ENCODE peak calls at places on chromosomes 5 and 9, in nine cellular contexts. D is esophagus squamous epithelium; L is NB4; O is naive thymus-derived CD4-positive, alpha-beta T cell; F is brain microvascular endothelial cell; K is neural progenitor cell; G is choroid plexus epithelial cell; W is tibial nerve; P is MM.1S. V is an unnamed sample.

GRCh38 chr9:134384811-134385479 is 58.7 kb downstream of the RXRA start:
- DNase-seq in D (no peak), L (peak), O (no peak), F (no peak), K (peak), G (no peak), W (no peak), P (no peak), V (no peak)

GRCh38 chr5:39650234-39650816 is 225.5 kb upstream of the DAB2 start:
- DNase-seq in D (no peak), L (no peak), O (no peak), F (peak), K (no peak), G (peak), W (no peak), P (no peak), V (peak)

GRCh38 chr5:172565455-172565854 is 75.6 kb upstream of the NEURL1B start:
- DNase-seq in D (no peak), L (no peak), O (no peak), F (no peak), K (no peak), G (peak), W (no peak), P (no peak), V (no peak)

GRCh38 chr9:98118640-98119601 is at the start of gene TRIM14:
- DNase-seq in D (no peak), L (peak), O (peak), F (peak), K (peak), G (peak), W (peak), P (peak), V (peak)

GRCh38 chr5:66339896-66340295 is 195.8 kb downstream of the SREK1 start:
- DNase-seq in D (no peak), L (no peak), O (no peak), F (no peak), K (no peak), G (no peak), W (no peak), P (no peak), V (peak)

GRCh38 chr9:97889941-97890557 is 32.3 kb downstream of the TRMO start:
- DNase-seq in D (no peak), L (peak), O (peak), F (no peak), K (peak), G (peak), W (no peak), P (peak), V (no peak)

GRCh38 chr9:132519033-132519432 is 63.4 kb upstream of the BARHL1 start:
- DNase-seq in D (no peak), L (no peak), O (no peak), F (no peak), K (no peak), G (no peak), W (no peak), P (no peak), V (no peak)

GRCh38 chr5:94968507-94969095 is 316.3 kb downstream of the MCTP1 start:
- DNase-seq in D (no peak), L (peak), O (peak), F (peak), K (peak), G (peak), W (no peak), P (peak), V (peak)

GRCh38 chr5:124746916-124747769 is 704 bp upstream of the ZNF608 start:
- DNase-seq in D (peak), L (no peak), O (no peak), F (peak), K (peak), G (peak), W (peak), P (peak), V (peak)

GRCh38 chr9:37976714-37977477 is 73.0 kb upstream of the SLC25A51 start:
- DNase-seq in D (no peak), L (no peak), O (no peak), F (peak), K (no peak), G (peak), W (no peak), P (no peak), V (peak)

GRCh38 chr9:137083418-137084004 is 3.3 kb upstream of the MAN1B1 start:
- DNase-seq in D (no peak), L (peak), O (no peak), F (peak), K (peak), G (peak), W (no peak), P (no peak), V (peak)

GRCh38 chr9:134875376-134875775 is 5.2 kb upstream of the FCN2 start:
- DNase-seq in D (no peak), L (peak), O (no peak), F (no peak), K (no peak), G (no peak), W (no peak), P (no peak), V (no peak)

GRCh38 chr9:123825337-123825736 is 104.6 kb downstream of the DENND1A start:
- DNase-seq in D (no peak), L (no peak), O (no peak), F (peak), K (peak), G (peak), W (no peak), P (no peak), V (peak)

GRCh38 chr5:116763987-116764866 is 189.6 kb upstream of the SEMA6A start:
- DNase-seq in D (no peak), L (peak), O (no peak), F (peak), K (no peak), G (peak), W (no peak), P (peak), V (no peak)

GRCh38 chr5:67795781-67796477 is 419.6 kb upstream of the PIK3R1 start:
- DNase-seq in D (no peak), L (no peak), O (no peak), F (peak), K (no peak), G (peak), W (no peak), P (no peak), V (no peak)

GRCh38 chr5:74149395-74149794 is 491.1 kb downstream of the ENC1 start:
- DNase-seq in D (no peak), L (peak), O (no peak), F (peak), K (no peak), G (peak), W (no peak), P (no peak), V (peak)

GRCh38 chr5:90530736-90531487 is 1.5 kb upstream of the LYSMD3 start:
- DNase-seq in D (no peak), L (no peak), O (no peak), F (no peak), K (no peak), G (no peak), W (no peak), P (no peak), V (no peak)

GRCh38 chr5:82274343-82275266 is 3.5 kb downstream of the RPS23 start:
- DNase-seq in D (no peak), L (peak), O (no peak), F (no peak), K (no peak), G (no peak), W (no peak), P (no peak), V (no peak)

GRCh38 chr5:68426609-68427008 is 211.1 kb downstream of the PIK3R1 start:
- DNase-seq in D (no peak), L (no peak), O (no peak), F (no peak), K (no peak), G (no peak), W (no peak), P (no peak), V (no peak)

GRCh38 chr5:139958749-139959148 is 84.3 kb downstream of the NRG2 start:
- DNase-seq in D (no peak), L (peak), O (no peak), F (no peak), K (no peak), G (no peak), W (no peak), P (no peak), V (no peak)

GRCh38 chr9:133770076-133770777 is 32.1 kb upstream of the SARDH start:
- DNase-seq in D (no peak), L (no peak), O (no peak), F (no peak), K (no peak), G (no peak), W (no peak), P (no peak), V (no peak)

GRCh38 chr9:19030899-19031298 is 2.1 kb downstream of the SAXO1 start:
- DNase-seq in D (no peak), L (no peak), O (no peak), F (no peak), K (no peak), G (peak), W (no peak), P (no peak), V (no peak)

GRCh38 chr9:115157245-115157674 is 39.3 kb upstream of the TNC start:
- DNase-seq in D (no peak), L (no peak), O (no peak), F (peak), K (no peak), G (peak), W (no peak), P (no peak), V (peak)

GRCh38 chr5:54834121-54834842 is 151.1 kb downstream of the ESM1 start:
- DNase-seq in D (no peak), L (no peak), O (no peak), F (no peak), K (no peak), G (no peak), W (no peak), P (no peak), V (peak)

GRCh38 chr9:132694144-132694543 is 23.9 kb downstream of the GTF3C4 start:
- DNase-seq in D (no peak), L (peak), O (peak), F (peak), K (peak), G (peak), W (no peak), P (no peak), V (peak)

GRCh38 chr9:33923998-33924701 is 107.2 kb downstream of the UBE2R2 start:
- DNase-seq in D (no peak), L (no peak), O (no peak), F (no peak), K (no peak), G (no peak), W (no peak), P (no peak), V (no peak)

GRCh38 chr9:100455470-100455869 is 17.5 kb upstream of the TMEFF1 start:
- DNase-seq in D (no peak), L (no peak), O (no peak), F (no peak), K (no peak), G (peak), W (no peak), P (no peak), V (peak)

GRCh38 chr9:15142903-15143534 is 164.0 kb downstream of the TTC39B start:
- DNase-seq in D (no peak), L (peak), O (peak), F (peak), K (peak), G (peak), W (no peak), P (peak), V (peak)

GRCh38 chr9:3912817-3913216 is 387.0 kb upstream of the RFX3 start:
- DNase-seq in D (no peak), L (no peak), O (no peak), F (peak), K (peak), G (peak), W (no peak), P (no peak), V (peak)

GRCh38 chr9:37364136-37364535 is 58.4 kb upstream of the GRHPR start:
- DNase-seq in D (no peak), L (no peak), O (no peak), F (no peak), K (no peak), G (no peak), W (no peak), P (no peak), V (no peak)

GRCh38 chr9:101409079-101409477 is 10.4 kb downstream of the ZNF189 start:
- DNase-seq in D (no peak), L (no peak), O (no peak), F (no peak), K (no peak), G (no peak), W (no peak), P (no peak), V (no peak)

GRCh38 chr5:95901676-95902646 is 59.7 kb downstream of the ELL2 start:
- DNase-seq in D (no peak), L (peak), O (no peak), F (peak), K (no peak), G (peak), W (no peak), P (no peak), V (peak)

GRCh38 chr5:50967388-50968039 is 301.1 kb downstream of the PARP8 start:
- DNase-seq in D (no peak), L (no peak), O (no peak), F (no peak), K (peak), G (no peak), W (no peak), P (peak), V (no peak)

GRCh38 chr5:174801798-174802197 is 77.4 kb downstream of the MSX2 start:
- DNase-seq in D (no peak), L (no peak), O (no peak), F (no peak), K (no peak), G (no peak), W (no peak), P (no peak), V (no peak)

GRCh38 chr5:180811623-180812119 is 9.1 kb upstream of the MGAT1 start:
- DNase-seq in D (no peak), L (no peak), O (no peak), F (no peak), K (no peak), G (no peak), W (no peak), P (no peak), V (no peak)
- H3K4me3 ChIP-seq in D (peak), L (no peak), O (peak), F (no peak), K (no peak), G (no peak), W (peak), P (no peak), V (no peak)

GRCh38 chr9:77651203-77651602 is 3.1 kb upstream of the GNA14 start:
- DNase-seq in D (no peak), L (no peak), O (no peak), F (no peak), K (no peak), G (no peak), W (no peak), P (no peak), V (no peak)

GRCh38 chr9:77649109-77649812 is 1.1 kb upstream of the GNA14 start:
- DNase-seq in D (no peak), L (peak), O (no peak), F (peak), K (no peak), G (peak), W (no peak), P (no peak), V (peak)

GRCh38 chr9:77648458-77649108 is 461 bp upstream of the GNA14 start:
- DNase-seq in D (no peak), L (peak), O (no peak), F (no peak), K (peak), G (peak), W (no peak), P (no peak), V (peak)

GRCh38 chr9:77647659-77648457 is at the start of gene GNA14:
- DNase-seq in D (no peak), L (no peak), O (no peak), F (no peak), K (peak), G (peak), W (no peak), P (no peak), V (peak)

DNA sequence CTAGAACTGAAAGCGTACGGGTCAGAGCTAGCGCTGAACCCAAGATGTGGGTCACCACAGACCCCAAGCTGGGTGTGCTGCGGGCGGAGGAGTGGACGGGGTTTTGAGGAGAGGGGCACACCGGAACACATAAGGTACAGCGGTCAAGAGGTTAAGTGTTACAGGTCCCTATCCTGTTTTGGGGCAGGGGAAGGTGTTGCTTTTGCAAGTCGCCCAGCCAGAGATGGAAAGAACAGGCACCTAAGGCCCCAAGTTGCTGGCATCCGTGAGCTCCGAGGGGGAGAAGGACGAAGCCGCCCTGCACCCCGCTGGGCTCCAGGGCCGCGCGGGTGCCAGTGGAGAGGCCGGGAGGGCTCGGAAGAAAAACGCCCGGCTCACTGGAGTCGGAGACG is 859 bp downstream of the GNA14 start:
- DNase-seq in D (no peak), L (no peak), O (no peak), F (no peak), K (no peak), G (no peak), W (no peak), P (no peak), V (no peak)
- H3K4me3 ChIP-seq in D (peak), L (no peak), O (no peak), F (peak), K (peak), G (peak), W (peak), P (no peak), V (peak)

GRCh38 chr9:128190013-128190412 is 1.4 kb downstream of the CIZ1 start:
- DNase-seq in D (no peak), L (no peak), O (no peak), F (no peak), K (no peak), G (no peak), W (no peak), P (no peak), V (no peak)
- H3K4me3 ChIP-seq in D (no peak), L (no peak), O (peak), F (peak), K (peak), G (peak), W (peak), P (peak), V (peak)

GRCh38 chr5:111976705-111977104 is 219.7 kb upstream of the NREP start:
- DNase-seq in D (no peak), L (no peak), O (no peak), F (no peak), K (no peak), G (no peak), W (no peak), P (no peak), V (no peak)
- H3K4me3 ChIP-seq in D (no peak), L (no peak), O (no peak), F (no peak), K (no peak), G (no peak), W (no peak), P (no peak), V (no peak)

GRCh38 chr9:88993871-88994819 is 2.9 kb downstream of the S1PR3 start:
- DNase-seq in D (no peak), L (no peak), O (no peak), F (no peak), K (no peak), G (peak), W (no peak), P (no peak), V (no peak)
- H3K4me3 ChIP-seq in D (peak), L (peak), O (no peak), F (peak), K (peak), G (peak), W (peak), P (no peak), V (peak)

GRCh38 chr5:59124983-59125960 is 542.4 kb downstream of the RAB3C start:
- DNase-seq in D (no peak), L (no peak), O (no peak), F (no peak), K (no peak), G (peak), W (no peak), P (no peak), V (peak)

GRCh38 chr5:59128646-59129290 is 545.9 kb downstream of the RAB3C start:
- DNase-seq in D (no peak), L (no peak), O (no peak), F (no peak), K (no peak), G (peak), W (no peak), P (no peak), V (peak)

GRCh38 chr5:59123595-59124561 is 541.0 kb downstream of the RAB3C start:
- DNase-seq in D (no peak), L (no peak), O (peak), F (no peak), K (peak), G (peak), W (no peak), P (peak), V (no peak)

GRCh38 chr5:59125961-59126360 is 543.1 kb downstream of the RAB3C start:
- DNase-seq in D (no peak), L (no peak), O (no peak), F (no peak), K (no peak), G (peak), W (no peak), P (no peak), V (no peak)

GRCh38 chr5:59126665-59127354 is 543.9 kb downstream of the RAB3C start:
- DNase-seq in D (no peak), L (no peak), O (no peak), F (peak), K (no peak), G (peak), W (no peak), P (no peak), V (peak)
- H3K4me3 ChIP-seq in D (peak), L (peak), O (peak), F (peak), K (peak), G (peak), W (peak), P (peak), V (peak)

GRCh38 chr5:123360910-123361309 is 62.3 kb downstream of the CEP120 start:
- DNase-seq in D (no peak), L (no peak), O (no peak), F (no peak), K (no peak), G (no peak), W (no peak), P (no peak), V (no peak)

GRCh38 chr5:123367739-123368138 is 55.5 kb downstream of the CEP120 start:
- DNase-seq in D (no peak), L (peak), O (no peak), F (no peak), K (peak), G (peak), W (no peak), P (peak), V (peak)

GRCh38 chr5:123364443-123364842 is 58.8 kb downstream of the CEP120 start:
- DNase-seq in D (no peak), L (no peak), O (no peak), F (no peak), K (no peak), G (peak), W (no peak), P (no peak), V (no peak)

GRCh38 chr5:123369371-123369968 is 53.7 kb downstream of the CEP120 start:
- DNase-seq in D (no peak), L (no peak), O (no peak), F (no peak), K (no peak), G (no peak), W (no peak), P (no peak), V (no peak)

GRCh38 chr5:123365163-123365562 is 58.0 kb downstream of the CEP120 start:
- DNase-seq in D (no peak), L (no peak), O (no peak), F (no peak), K (no peak), G (peak), W (no peak), P (no peak), V (peak)
- H3K4me3 ChIP-seq in D (no peak), L (no peak), O (no peak), F (no peak), K (no peak), G (no peak), W (no peak), P (no peak), V (no peak)

GRCh38 chr9:121362813-121363585 is 7.1 kb downstream of the STOM start:
- DNase-seq in D (no peak), L (peak), O (no peak), F (no peak), K (no peak), G (peak), W (no peak), P (no peak), V (peak)

GRCh38 chr9:121367651-121368510 is 2.2 kb downstream of the STOM start:
- DNase-seq in D (no peak), L (no peak), O (no peak), F (no peak), K (peak), G (no peak), W (no peak), P (no peak), V (no peak)

GRCh38 chr9:121359358-121360294 is 10.4 kb downstream of the STOM start:
- DNase-seq in D (no peak), L (peak), O (no peak), F (no peak), K (no peak), G (peak), W (no peak), P (peak), V (peak)

GRCh38 chr9:121360975-121361374 is 9.1 kb downstream of the STOM start:
- DNase-seq in D (no peak), L (no peak), O (no peak), F (peak), K (no peak), G (peak), W (no peak), P (no peak), V (peak)

GRCh38 chr9:121363586-121363961 is 6.5 kb downstream of the STOM start:
- DNase-seq in D (no peak), L (peak), O (no peak), F (no peak), K (no peak), G (no peak), W (no peak), P (no peak), V (no peak)
- H3K4me3 ChIP-seq in D (peak), L (no peak), O (no peak), F (no peak), K (no peak), G (no peak), W (no peak), P (no peak), V (no peak)

GRCh38 chr5:142433526-142434321 is 108.9 kb upstream of the SPRY4 start:
- DNase-seq in D (no peak), L (no peak), O (no peak), F (peak), K (no peak), G (peak), W (no peak), P (no peak), V (peak)
- H3K4me3 ChIP-seq in D (no peak), L (no peak), O (no peak), F (no peak), K (no peak), G (no peak), W (no peak), P (no peak), V (no peak)

GRCh38 chr9:22342489-22343217 is 104.0 kb upstream of the DMRTA1 start:
- DNase-seq in D (no peak), L (no peak), O (no peak), F (peak), K (peak), G (peak), W (no peak), P (no peak), V (peak)
- H3K4me3 ChIP-seq in D (no peak), L (no peak), O (no peak), F (no peak), K (no peak), G (no peak), W (no peak), P (no peak), V (no peak)

V was measured in fibroblast of pulmonary artery.